ENCODE peak calls at places on chromosomes 6 and 20, in four cellular contexts. M is mucosa of descending colon, P is breast epithelium, O is cardiac fibroblast. Q is an unnamed sample.

GRCh38 chr6:111750753-111751684 is 122.2 kb downstream of the FYN start:
- DNase-seq in M (no peak), P (no peak), O (peak), Q (peak)

GRCh38 chr6:17491416-17492142 is 98.2 kb downstream of the CAP2 start:
- DNase-seq in M (no peak), P (no peak), O (no peak), Q (no peak)

GRCh38 chr6:18253635-18254034 is 10.7 kb downstream of the DEK start:
- DNase-seq in M (no peak), P (no peak), O (no peak), Q (no peak)

GRCh38 chr6:169332250-169332649 is 78.6 kb upstream of the THBS2 start:
- DNase-seq in M (no peak), P (no peak), O (no peak), Q (no peak)

GRCh38 chr6:53979468-53980067 is 131.7 kb upstream of the MLIP start:
- DNase-seq in M (no peak), P (no peak), O (peak), Q (peak)

GRCh38 chr6:122775975-122776374 is 3.5 kb upstream of the FABP7 start:
- DNase-seq in M (no peak), P (no peak), O (no peak), Q (no peak)

GRCh38 chr6:137044366-137045220 is at the start of gene IL20RA:
- DNase-seq in M (peak), P (peak), O (peak), Q (peak)

GRCh38 chr6:5763871-5764270 is 242.9 kb downstream of the NRN1 start:
- DNase-seq in M (no peak), P (no peak), O (peak), Q (peak)

GRCh38 chr6:170360476-170360875 is 53.9 kb downstream of the FAM120B start:
- DNase-seq in M (no peak), P (no peak), O (peak), Q (no peak)

GRCh38 chr6:168684471-168684870 is 243.5 kb downstream of the SMOC2 start:
- DNase-seq in M (no peak), P (no peak), O (no peak), Q (no peak)

GRCh38 chr6:106553440-106553839 is 75.9 kb downstream of the RTN4IP1 start:
- DNase-seq in M (no peak), P (no peak), O (no peak), Q (no peak)

GRCh38 chr20:63156221-63156671 is 59.7 kb downstream of the YTHDF1 start:
- DNase-seq in M (peak), P (no peak), O (no peak), Q (no peak)

GRCh38 chr6:108763931-108764579 is 84.2 kb upstream of the ARMC2 start:
- DNase-seq in M (no peak), P (no peak), O (no peak), Q (no peak)

GRCh38 chr20:20366896-20367680 is 816 bp upstream of the INSM1 start:
- DNase-seq in M (no peak), P (no peak), O (no peak), Q (no peak)

GRCh38 chr6:162580619-162581018 is 146.9 kb downstream of the PRKN start:
- DNase-seq in M (no peak), P (no peak), O (no peak), Q (no peak)

GRCh38 chr6:118843685-118844390 is 50.1 kb upstream of the ASF1A start:
- DNase-seq in M (no peak), P (no peak), O (peak), Q (peak)

GRCh38 chr6:119303164-119303887 is 46.2 kb downstream of the MAN1A1 start:
- DNase-seq in M (no peak), P (no peak), O (no peak), Q (no peak)

GRCh38 chr6:170271771-170272314 is 19.0 kb downstream of the DLL1 start:
- DNase-seq in M (peak), P (no peak), O (no peak), Q (peak)

GRCh38 chr20:8722277-8722928 is 346.5 kb upstream of the PLCB4 start:
- DNase-seq in M (no peak), P (no peak), O (peak), Q (peak)

GRCh38 chr20:64241061-64241460 is 14.5 kb upstream of the PCMTD2 start:
- DNase-seq in M (no peak), P (peak), O (no peak), Q (no peak)

GRCh38 chr20:1278323-1278660 is 12.2 kb downstream of the SNPH start:
- DNase-seq in M (no peak), P (no peak), O (no peak), Q (no peak)

GRCh38 chr6:783966-784365 is 91.0 kb upstream of the EXOC2 start:
- DNase-seq in M (no peak), P (no peak), O (no peak), Q (no peak)

GRCh38 chr6:16690244-16691142 is 70.8 kb downstream of the ATXN1 start:
- DNase-seq in M (no peak), P (no peak), O (peak), Q (peak)

GRCh38 chr20:33684533-33685327 is 1.5 kb downstream of the E2F1 start:
- DNase-seq in M (no peak), P (no peak), O (no peak), Q (no peak)

DNA sequence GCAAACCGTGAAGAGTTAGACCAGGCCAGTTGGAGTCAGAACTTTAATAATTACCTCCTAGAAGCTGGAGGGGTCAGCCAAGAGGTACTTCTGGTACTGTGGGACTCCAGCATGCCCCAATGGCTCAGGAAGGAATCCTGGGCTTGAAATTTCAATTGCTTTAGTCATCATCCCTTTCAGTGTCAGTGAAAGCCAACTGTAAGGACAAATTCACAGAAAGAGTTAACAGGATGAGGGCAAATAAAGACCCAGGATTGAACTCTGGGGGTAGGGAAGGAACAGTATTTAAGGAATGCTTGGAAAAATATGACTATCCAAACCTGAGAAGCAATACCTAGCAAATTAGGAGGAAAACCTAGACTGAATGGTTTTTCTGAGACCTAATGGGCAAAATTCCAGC is 735.1 kb upstream of the MARCKS start:
- DNase-seq in M (no peak), P (no peak), O (peak), Q (no peak)
- TF ChIP-seq CTCF in M (no peak), P (no peak), O (peak), Q (no peak)

GRCh38 chr6:109998159-109998785 is 20.2 kb downstream of the GPR6 start:
- DNase-seq in M (no peak), P (no peak), O (peak), Q (no peak)
- TF ChIP-seq CTCF in M (no peak), P (no peak), O (no peak), Q (no peak)

GRCh38 chr6:44135875-44136274 is 8.5 kb downstream of the TMEM63B start:
- DNase-seq in M (no peak), P (no peak), O (no peak), Q (no peak)
- TF ChIP-seq CTCF in M (no peak), P (no peak), O (no peak), Q (no peak)

GRCh38 chr20:50331469-50332251 is 141.0 kb downstream of the CEBPB start:
- DNase-seq in M (no peak), P (no peak), O (no peak), Q (no peak)
- TF ChIP-seq CTCF in M (no peak), P (no peak), O (no peak), Q (no peak)

GRCh38 chr6:35218456-35218855 is 4.7 kb downstream of the SCUBE3 start:
- DNase-seq in M (no peak), P (no peak), O (no peak), Q (no peak)
- TF ChIP-seq CTCF in M (no peak), P (no peak), O (no peak), Q (no peak)

DNA sequence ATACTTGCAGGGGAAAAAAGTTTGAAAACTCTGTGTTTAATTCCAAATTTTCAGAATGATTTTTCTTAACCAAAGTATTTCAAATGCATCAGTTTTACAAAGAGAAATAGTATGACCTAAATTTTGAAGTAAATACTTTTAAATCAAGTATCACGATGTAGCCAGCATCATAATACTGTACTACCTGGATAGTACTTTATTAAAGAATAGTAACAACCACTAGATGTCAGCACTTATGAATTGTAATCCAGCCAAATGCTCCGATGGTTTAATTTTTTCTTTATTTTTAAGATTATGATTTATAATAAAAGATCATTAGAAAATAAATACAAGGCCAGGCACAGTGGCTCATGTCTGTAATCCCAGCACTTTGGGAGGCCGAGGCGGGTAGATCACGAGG is 37.2 kb upstream of the HACE1 start:
- DNase-seq in M (no peak), P (no peak), O (no peak), Q (no peak)
- TF ChIP-seq CTCF in M (no peak), P (no peak), O (peak), Q (peak)

GRCh38 chr6:43355862-43356590 is 13.4 kb downstream of the ZNF318 start:
- DNase-seq in M (no peak), P (no peak), O (peak), Q (no peak)
- TF ChIP-seq CTCF in M (peak), P (no peak), O (peak), Q (peak)

Q was measured in GM13977.